ENCODE peak calls at places on chromosomes 4 and X, in five cellular contexts. Z, T, B, O and A are unnamed samples.

GRCh38 chr4:168619266-168619631 is 122.4 kb downstream of the PALLD start:
- DNase-seq in T (no peak), Z (no peak), O (no peak), B (no peak), A (no peak)

GRCh38 chr4:129327637-129328036 is 231.7 kb downstream of the C4orf33 start:
- DNase-seq in Z (no peak), O (no peak), B (no peak), T (no peak), A (no peak)

GRCh38 chr4:3640587-3640962 is 108.4 kb upstream of the LRPAP1 start:
- DNase-seq in B (no peak), T (no peak), Z (no peak), O (no peak), A (no peak)

GRCh38 chr4:1198070-1198844 is 25.9 kb upstream of the SPON2 start:
- DNase-seq in T (no peak), Z (no peak), O (no peak), B (no peak), A (no peak)

GRCh38 chrX:71256051-71256450 is 2.1 kb upstream of the ZMYM3 start:
- DNase-seq in B (no peak), O (no peak), T (no peak), Z (no peak), A (no peak)

GRCh38 chr4:53586121-53586816 is 5.0 kb downstream of the LNX1 start:
- DNase-seq in Z (no peak), B (no peak), O (no peak), T (no peak), A (no peak)

GRCh38 chr4:100516225-100516624 is 1.6 kb downstream of the EMCN start:
- DNase-seq in T (no peak), O (no peak), B (no peak), Z (no peak), A (no peak)

GRCh38 chr4:2251795-2252529 is 9.9 kb downstream of the MXD4 start:
- DNase-seq in O (no peak), B (peak; percentile 3), T (no peak), Z (no peak), A (no peak)

GRCh38 chrX:10356979-10357378 is 200.2 kb downstream of the CLCN4 start:
- DNase-seq in T (no peak), B (no peak), Z (no peak), O (no peak), A (no peak)